ENCODE peak calls at places on chromosome 7, in eight cellular contexts. N, R, H, Z, E, A, W and C are unnamed samples.

GRCh38 chr7:121931149-121931922 is 58.4 kb downstream of the PTPRZ1 start:
- DNase-seq in E (no peak), Z (no peak), A (no peak), R (no peak), W (no peak), N (no peak), H (no peak), C (no peak)

GRCh38 chr7:132063800-132064199 is 507.4 kb upstream of the PODXL start:
- DNase-seq in Z (no peak), A (no peak), H (no peak), N (no peak), R (no peak), W (no peak), E (no peak), C (no peak)

GRCh38 chr7:80900583-80901576 is 18.0 kb downstream of the SEMA3C start:
- DNase-seq in A (no peak), R (no peak), N (no peak), H (no peak), W (no peak), Z (peak; percentile 84), E (no peak), C (no peak)

GRCh38 chr7:21617916-21618390 is 75.1 kb downstream of the DNAH11 start:
- DNase-seq in A (no peak), Z (peak; percentile 76), E (no peak), W (no peak), N (no peak), H (no peak), R (no peak), C (no peak)

GRCh38 chr7:132998763-132999162 is 83.1 kb downstream of the CHCHD3 start:
- DNase-seq in E (no peak), R (no peak), A (no peak), H (no peak), Z (peak; percentile 19), W (no peak), N (no peak), C (no peak)

GRCh38 chr7:85750454-85750949 is 563.6 kb upstream of the SEMA3D start:
- DNase-seq in A (no peak), Z (peak; percentile 38), E (no peak), R (no peak), H (no peak), N (peak; percentile 56), W (peak; percentile 2), C (peak; percentile 74)

GRCh38 chr7:70571986-70572385 is 560.0 kb upstream of the GALNT17 start:
- DNase-seq in H (no peak), R (no peak), Z (no peak), W (no peak), E (no peak), A (no peak), N (no peak), C (no peak)

GRCh38 chr7:3461923-3462322 is 160.9 kb downstream of the SDK1 start:
- DNase-seq in R (no peak), Z (no peak), W (peak; percentile 86), N (no peak), A (no peak), E (peak; percentile 35), H (peak; percentile 45), C (no peak)

GRCh38 chr7:69162931-69163330 is 435.3 kb upstream of the AUTS2 start:
- DNase-seq in N (no peak), W (no peak), E (no peak), H (no peak), Z (peak; percentile 83), A (no peak), R (no peak), C (no peak)

GRCh38 chr7:134866581-134866980 is 87.1 kb downstream of the CALD1 start:
- DNase-seq in N (no peak), R (no peak), Z (peak; percentile 52), W (no peak), H (no peak), E (no peak), A (no peak), C (peak; percentile 38)